ENCODE peak calls at places on chromosomes 5 and 9, in seven cellular contexts. X is activated T-cell treated with anti-CD3 and anti-CD28 coated beads for 24 hours; U is T-helper 1 cell; T is endothelial cell; Q is GM10248; O is stimulated activated CD8-positive, alpha-beta memory T cell treated with anti-CD3 and anti-CD28 coated beads, Interleukin-4, amount 100 ng/mL, for 4 hours; P is NCI-H187 treated with DMSO at 0.1 percent for 48 hours. J is an unnamed sample.

GRCh38 chr5:65837139-65837538 is 89.2 kb upstream of the ERBIN start:
- DNase-seq in X (no peak), U (no peak), T (no peak), Q (no peak), O (no peak), P (no peak), J (no peak)

GRCh38 chr9:4668604-4669003 is 2.3 kb upstream of the SPATA6L start:
- DNase-seq in X (no peak), U (no peak), T (no peak), Q (no peak), O (no peak), P (no peak), J (no peak)

GRCh38 chr5:98339141-98339848 is 434.2 kb upstream of the RGMB start:
- DNase-seq in X (no peak), U (no peak), T (no peak), Q (no peak), O (no peak), P (no peak), J (no peak)

GRCh38 chr9:129697956-129698757 is 32.7 kb downstream of the PRRX2 start:
- DNase-seq in X (no peak), U (no peak), T (no peak), Q (no peak), O (no peak), P (no peak), J (no peak)

GRCh38 chr5:169192572-169192971 is 108.4 kb downstream of the SLIT3 start:
- DNase-seq in X (no peak), U (no peak), T (no peak), Q (no peak), O (no peak), P (no peak), J (no peak)

GRCh38 chr9:69131682-69132081 is 42.4 kb upstream of the TJP2 start:
- DNase-seq in X (no peak), U (no peak), T (no peak), Q (no peak), O (no peak), P (no peak), J (no peak)

GRCh38 chr9:113886003-113886324 is 9.9 kb downstream of the ZNF618 start:
- DNase-seq in X (no peak), U (no peak), T (no peak), Q (no peak), O (no peak), P (no peak), J (no peak)

GRCh38 chr9:93205045-93205768 is 21.3 kb downstream of the WNK2 start:
- DNase-seq in X (no peak), U (no peak), T (no peak), Q (no peak), O (no peak), P (no peak), J (peak; percentile 30)

GRCh38 chr5:59817536-59817935 is 76.0 kb downstream of the PDE4D start:
- DNase-seq in X (no peak), U (no peak), T (no peak), Q (no peak), O (no peak), P (no peak), J (no peak)

GRCh38 chr5:72121753-72122445 is 14.6 kb downstream of the MAP1B start:
- DNase-seq in X (no peak), U (no peak), T (no peak), Q (no peak), O (no peak), P (no peak), J (no peak)

GRCh38 chr5:153753645-153754432 is 263.4 kb downstream of the GRIA1 start:
- DNase-seq in X (no peak), U (no peak), T (no peak), Q (no peak), O (no peak), P (no peak), J (no peak)

GRCh38 chr9:123607479-123607878 is 251.5 kb downstream of the CRB2 start:
- DNase-seq in X (no peak), U (no peak), T (no peak), Q (no peak), O (no peak), P (no peak), J (no peak)

GRCh38 chr5:124230456-124230855 is 516.0 kb downstream of the ZNF608 start:
- DNase-seq in X (no peak), U (no peak), T (no peak), Q (no peak), O (no peak), P (no peak), J (no peak)

GRCh38 chr5:59401637-59402036 is 491.9 kb downstream of the PDE4D start:
- DNase-seq in X (no peak), U (no peak), T (no peak), Q (no peak), O (no peak), P (no peak), J (no peak)

GRCh38 chr9:97307091-97307490 is 368 bp upstream of the CCDC180 start:
- DNase-seq in X (no peak), U (no peak), T (peak; percentile 75), Q (peak; percentile 42), O (no peak), P (no peak), J (peak; percentile 84)

GRCh38 chr9:112541690-112542089 is 55.1 kb downstream of the KIAA1958 start:
- DNase-seq in X (no peak), U (no peak), T (no peak), Q (no peak), O (no peak), P (no peak), J (no peak)

GRCh38 chr9:20037699-20038098 is 248.9 kb upstream of the SLC24A2 start:
- DNase-seq in X (no peak), U (no peak), T (no peak), Q (no peak), O (no peak), P (no peak), J (no peak)

J was measured in neuronal stem cell.